ENCODE peak calls at places on chromosome 19, in five cellular contexts. One of them, this sample, is unnamed.

GRCh38 chr19:1799695-1800342 is 12.3 kb downstream of the ATP8B3 start:
- DNase-seq in NAMALWA: no peak
- DNase-seq in BE2C: no peak
- DNase-seq in ELR: no peak
- DNase-seq in cardiac fibroblast: no peak
- DNase-seq in this sample: no peak

GRCh38 chr19:49712397-49712859 is 21.5 kb downstream of the CPT1C start:
- DNase-seq in BE2C: peak; percentile 95
- DNase-seq in cardiac fibroblast: peak; percentile 81
- DNase-seq in NAMALWA: peak; percentile 79
- DNase-seq in ELR: peak; percentile 94
- DNase-seq in this sample: peak; percentile 84

GRCh38 chr19:29091127-29091526 is 121.8 kb downstream of the UQCRFS1 start:
- DNase-seq in NAMALWA: no peak
- DNase-seq in BE2C: no peak
- DNase-seq in ELR: no peak
- DNase-seq in cardiac fibroblast: no peak
- DNase-seq in this sample: no peak

GRCh38 chr19:21482863-21483276 is 22.5 kb upstream of the ZNF429 start:
- DNase-seq in NAMALWA: peak; percentile 82
- DNase-seq in BE2C: peak; percentile 67
- DNase-seq in cardiac fibroblast: peak; percentile 48
- DNase-seq in ELR: peak; percentile 13
- DNase-seq in this sample: no peak

GRCh38 chr19:56707821-56708220 is 36.3 kb upstream of the ZNF835 start:
- DNase-seq in BE2C: no peak
- DNase-seq in ELR: no peak
- DNase-seq in NAMALWA: no peak
- DNase-seq in cardiac fibroblast: no peak
- DNase-seq in this sample: no peak

GRCh38 chr19:3358919-3359849 is 7.2 kb upstream of the NFIC start:
- DNase-seq in ELR: peak; percentile 55
- DNase-seq in NAMALWA: no peak
- DNase-seq in cardiac fibroblast: peak; percentile 77
- DNase-seq in BE2C: peak; percentile 56
- DNase-seq in this sample: peak; percentile 72

GRCh38 chr19:17873661-17874422 is 2.1 kb downstream of the SLC5A5 start:
- DNase-seq in cardiac fibroblast: no peak
- DNase-seq in NAMALWA: peak; percentile 82
- DNase-seq in ELR: peak; percentile 48
- DNase-seq in BE2C: peak; percentile 83
- DNase-seq in this sample: no peak

GRCh38 chr19:13082192-13083007 is 20.3 kb downstream of the LYL1 start:
- DNase-seq in NAMALWA: peak; percentile 41
- DNase-seq in cardiac fibroblast: peak; percentile 55
- DNase-seq in BE2C: peak; percentile 80
- DNase-seq in ELR: peak; percentile 53
- DNase-seq in this sample: peak; percentile 48

This sample was measured in fibroblast of gingiva.